ENCODE peak calls at places on chromosomes 12 and 14, in ten cellular contexts. One of them, this sample, is unnamed.

GRCh38 chr12:49340095-49340870 is 3.3 kb upstream of the C1QL4 start:
- DNase-seq in NCI-H1105 treated with DMSO at 0.1 percent for 48 hours: no peak
- DNase-seq in RPMI8226: no peak
- DNase-seq in HEK293T: no peak
- DNase-seq in cardiac fibroblast: no peak
- DNase-seq in T follicular helper cell: no peak
- DNase-seq in NCI-H1417: no peak
- DNase-seq in NCI-H748 treated with DMSO at 0.1 percent for 48 hours: no peak
- DNase-seq in WERI-Rb-1: no peak
- DNase-seq in stimulated activated CD8-positive, alpha-beta memory T cell treated with anti-CD3 and anti-CD28 coated beads, Interleukin-15, amount 100 ng/mL, for 48 hours: no peak
- DNase-seq in this sample: no peak

GRCh38 chr14:93566065-93566693 is 135.4 kb downstream of the UNC79 start:
- DNase-seq in NCI-H1417: no peak
- DNase-seq in NCI-H1105 treated with DMSO at 0.1 percent for 48 hours: no peak
- DNase-seq in stimulated activated CD8-positive, alpha-beta memory T cell treated with anti-CD3 and anti-CD28 coated beads, Interleukin-15, amount 100 ng/mL, for 48 hours: no peak
- DNase-seq in WERI-Rb-1: no peak
- DNase-seq in RPMI8226: no peak
- DNase-seq in T follicular helper cell: no peak
- DNase-seq in cardiac fibroblast: no peak
- DNase-seq in NCI-H748 treated with DMSO at 0.1 percent for 48 hours: no peak
- DNase-seq in HEK293T: no peak
- DNase-seq in this sample: no peak

GRCh38 chr12:39402922-39403321 is 40.0 kb downstream of the KIF21A start:
- DNase-seq in stimulated activated CD8-positive, alpha-beta memory T cell treated with anti-CD3 and anti-CD28 coated beads, Interleukin-15, amount 100 ng/mL, for 48 hours: no peak
- DNase-seq in HEK293T: no peak
- DNase-seq in cardiac fibroblast: peak
- DNase-seq in RPMI8226: no peak
- DNase-seq in T follicular helper cell: no peak
- DNase-seq in NCI-H1417: no peak
- DNase-seq in NCI-H1105 treated with DMSO at 0.1 percent for 48 hours: no peak
- DNase-seq in WERI-Rb-1: no peak
- DNase-seq in NCI-H748 treated with DMSO at 0.1 percent for 48 hours: no peak
- DNase-seq in this sample: no peak

GRCh38 chr14:98819132-98819866 is 452.7 kb downstream of the BCL11B start:
- DNase-seq in RPMI8226: no peak
- DNase-seq in NCI-H1417: peak
- DNase-seq in WERI-Rb-1: no peak
- DNase-seq in T follicular helper cell: no peak
- DNase-seq in NCI-H1105 treated with DMSO at 0.1 percent for 48 hours: no peak
- DNase-seq in cardiac fibroblast: no peak
- DNase-seq in NCI-H748 treated with DMSO at 0.1 percent for 48 hours: peak
- DNase-seq in stimulated activated CD8-positive, alpha-beta memory T cell treated with anti-CD3 and anti-CD28 coated beads, Interleukin-15, amount 100 ng/mL, for 48 hours: no peak
- DNase-seq in HEK293T: no peak
- DNase-seq in this sample: no peak

GRCh38 chr12:16939871-16940306 is 333.9 kb upstream of the LMO3 start:
- DNase-seq in NCI-H1417: peak
- DNase-seq in NCI-H748 treated with DMSO at 0.1 percent for 48 hours: peak
- DNase-seq in WERI-Rb-1: peak
- DNase-seq in T follicular helper cell: no peak
- DNase-seq in cardiac fibroblast: peak
- DNase-seq in stimulated activated CD8-positive, alpha-beta memory T cell treated with anti-CD3 and anti-CD28 coated beads, Interleukin-15, amount 100 ng/mL, for 48 hours: no peak
- DNase-seq in RPMI8226: peak
- DNase-seq in NCI-H1105 treated with DMSO at 0.1 percent for 48 hours: peak
- DNase-seq in HEK293T: peak
- DNase-seq in this sample: no peak

GRCh38 chr14:70640938-70641547 is 673 bp upstream of the TTC9 start:
- DNase-seq in cardiac fibroblast: peak
- DNase-seq in HEK293T: peak
- DNase-seq in WERI-Rb-1: peak
- DNase-seq in NCI-H748 treated with DMSO at 0.1 percent for 48 hours: peak
- DNase-seq in RPMI8226: peak
- DNase-seq in T follicular helper cell: peak
- DNase-seq in stimulated activated CD8-positive, alpha-beta memory T cell treated with anti-CD3 and anti-CD28 coated beads, Interleukin-15, amount 100 ng/mL, for 48 hours: no peak
- DNase-seq in NCI-H1105 treated with DMSO at 0.1 percent for 48 hours: peak
- DNase-seq in NCI-H1417: peak
- DNase-seq in this sample: no peak

GRCh38 chr12:38053655-38054464 is 262.7 kb upstream of the ALG10B start:
- DNase-seq in NCI-H748 treated with DMSO at 0.1 percent for 48 hours: peak
- DNase-seq in NCI-H1105 treated with DMSO at 0.1 percent for 48 hours: peak
- DNase-seq in T follicular helper cell: no peak
- DNase-seq in NCI-H1417: peak
- DNase-seq in HEK293T: peak
- DNase-seq in RPMI8226: peak
- DNase-seq in WERI-Rb-1: peak
- DNase-seq in stimulated activated CD8-positive, alpha-beta memory T cell treated with anti-CD3 and anti-CD28 coated beads, Interleukin-15, amount 100 ng/mL, for 48 hours: no peak
- DNase-seq in cardiac fibroblast: no peak
- DNase-seq in this sample: no peak

GRCh38 chr14:54627325-54627717 is 60.4 kb downstream of the SAMD4A start:
- DNase-seq in WERI-Rb-1: no peak
- DNase-seq in NCI-H748 treated with DMSO at 0.1 percent for 48 hours: no peak
- DNase-seq in T follicular helper cell: no peak
- DNase-seq in NCI-H1105 treated with DMSO at 0.1 percent for 48 hours: no peak
- DNase-seq in HEK293T: no peak
- DNase-seq in cardiac fibroblast: no peak
- DNase-seq in stimulated activated CD8-positive, alpha-beta memory T cell treated with anti-CD3 and anti-CD28 coated beads, Interleukin-15, amount 100 ng/mL, for 48 hours: no peak
- DNase-seq in NCI-H1417: no peak
- DNase-seq in RPMI8226: no peak
- DNase-seq in this sample: no peak

GRCh38 chr12:57262126-57262822 is 11.3 kb upstream of the STAC3 start:
- DNase-seq in NCI-H748 treated with DMSO at 0.1 percent for 48 hours: no peak
- DNase-seq in NCI-H1105 treated with DMSO at 0.1 percent for 48 hours: peak
- DNase-seq in RPMI8226: no peak
- DNase-seq in stimulated activated CD8-positive, alpha-beta memory T cell treated with anti-CD3 and anti-CD28 coated beads, Interleukin-15, amount 100 ng/mL, for 48 hours: no peak
- DNase-seq in cardiac fibroblast: no peak
- DNase-seq in WERI-Rb-1: no peak
- DNase-seq in NCI-H1417: no peak
- DNase-seq in HEK293T: no peak
- DNase-seq in T follicular helper cell: no peak
- DNase-seq in this sample: no peak

GRCh38 chr14:101518611-101519048 is 42.7 kb upstream of the DIO3 start:
- DNase-seq in cardiac fibroblast: no peak
- DNase-seq in T follicular helper cell: no peak
- DNase-seq in NCI-H1417: no peak
- DNase-seq in NCI-H748 treated with DMSO at 0.1 percent for 48 hours: no peak
- DNase-seq in WERI-Rb-1: no peak
- DNase-seq in HEK293T: no peak
- DNase-seq in RPMI8226: peak
- DNase-seq in stimulated activated CD8-positive, alpha-beta memory T cell treated with anti-CD3 and anti-CD28 coated beads, Interleukin-15, amount 100 ng/mL, for 48 hours: no peak
- DNase-seq in NCI-H1105 treated with DMSO at 0.1 percent for 48 hours: no peak
- DNase-seq in this sample: no peak

GRCh38 chr14:40099316-40099715 is 667.1 kb upstream of the FBXO33 start:
- DNase-seq in NCI-H1105 treated with DMSO at 0.1 percent for 48 hours: no peak
- DNase-seq in cardiac fibroblast: no peak
- DNase-seq in NCI-H748 treated with DMSO at 0.1 percent for 48 hours: no peak
- DNase-seq in T follicular helper cell: no peak
- DNase-seq in stimulated activated CD8-positive, alpha-beta memory T cell treated with anti-CD3 and anti-CD28 coated beads, Interleukin-15, amount 100 ng/mL, for 48 hours: no peak
- DNase-seq in WERI-Rb-1: no peak
- DNase-seq in NCI-H1417: peak
- DNase-seq in RPMI8226: no peak
- DNase-seq in HEK293T: no peak
- DNase-seq in this sample: no peak

GRCh38 chr14:22282429-22282828 is 306.6 kb downstream of the DAD1 start:
- DNase-seq in NCI-H1105 treated with DMSO at 0.1 percent for 48 hours: no peak
- DNase-seq in NCI-H748 treated with DMSO at 0.1 percent for 48 hours: no peak
- DNase-seq in WERI-Rb-1: no peak
- DNase-seq in stimulated activated CD8-positive, alpha-beta memory T cell treated with anti-CD3 and anti-CD28 coated beads, Interleukin-15, amount 100 ng/mL, for 48 hours: no peak
- DNase-seq in NCI-H1417: no peak
- DNase-seq in RPMI8226: peak
- DNase-seq in cardiac fibroblast: no peak
- DNase-seq in T follicular helper cell: no peak
- DNase-seq in HEK293T: no peak
- DNase-seq in this sample: no peak

GRCh38 chr14:71739273-71739990 is 192.8 kb upstream of the RGS6 start:
- DNase-seq in NCI-H748 treated with DMSO at 0.1 percent for 48 hours: no peak
- DNase-seq in RPMI8226: no peak
- DNase-seq in stimulated activated CD8-positive, alpha-beta memory T cell treated with anti-CD3 and anti-CD28 coated beads, Interleukin-15, amount 100 ng/mL, for 48 hours: no peak
- DNase-seq in WERI-Rb-1: no peak
- DNase-seq in HEK293T: no peak
- DNase-seq in NCI-H1105 treated with DMSO at 0.1 percent for 48 hours: no peak
- DNase-seq in cardiac fibroblast: peak
- DNase-seq in NCI-H1417: no peak
- DNase-seq in T follicular helper cell: no peak
- DNase-seq in this sample: no peak

GRCh38 chr12:24948816-24949722 is at the start of gene BCAT1:
- DNase-seq in NCI-H748 treated with DMSO at 0.1 percent for 48 hours: no peak
- DNase-seq in T follicular helper cell: no peak
- DNase-seq in cardiac fibroblast: peak
- DNase-seq in WERI-Rb-1: peak
- DNase-seq in HEK293T: peak
- DNase-seq in NCI-H1105 treated with DMSO at 0.1 percent for 48 hours: no peak
- DNase-seq in RPMI8226: peak
- DNase-seq in NCI-H1417: peak
- DNase-seq in stimulated activated CD8-positive, alpha-beta memory T cell treated with anti-CD3 and anti-CD28 coated beads, Interleukin-15, amount 100 ng/mL, for 48 hours: no peak
- DNase-seq in this sample: peak

This sample was measured in AG04449.